ENCODE peak calls at places on chromosomes 4 and X, in seven cellular contexts. E is activated T-cell treated with anti-CD3 and anti-CD28 coated beads for 1 hour; V is AG04450; M is amniotic stem cell; Z is activated CD4-positive, alpha-beta T cell treated with anti-CD3 and anti-CD28 coated beads, Interleukin-2, amount 10 ng/mL, durations not matched to agents 7 days and 5 days; K is stimulated activated CD4-positive, alpha-beta T cell treated with anti-CD3 and anti-CD28 coated beads, Interleukin-4, amount 100 ng/mL, for 24 hours; D is SW480. N is an unnamed sample.

GRCh38 chr4:236028-236427 is 69.2 kb downstream of the ZNF732 start:
- DNase-seq in E (no peak), V (no peak), M (no peak), Z (no peak), K (no peak), D (no peak), N (no peak)

GRCh38 chr4:153137677-153138630 is 66.3 kb upstream of the TRIM2 start:
- DNase-seq in E (no peak), V (no peak), M (no peak), Z (no peak), K (no peak), D (no peak), N (no peak)

GRCh38 chr4:62871057-62871456 is 1538.2 kb downstream of the TECRL start:
- DNase-seq in E (no peak), V (no peak), M (no peak), Z (no peak), K (no peak), D (peak; percentile 53), N (no peak)

GRCh38 chr4:123415977-123416376 is 19.4 kb downstream of the SPRY1 start:
- DNase-seq in E (no peak), V (no peak), M (peak; percentile 23), Z (peak; percentile 53), K (peak; percentile 39), D (peak; percentile 2), N (no peak)

GRCh38 chr4:1192091-1192492 is 19.7 kb upstream of the SPON2 start:
- DNase-seq in E (no peak), V (peak; percentile 95), M (peak; percentile 72), Z (no peak), K (no peak), D (peak; percentile 22), N (peak; percentile 81)

GRCh38 chr4:60531790-60532189 is 668.3 kb upstream of the ADGRL3 start:
- DNase-seq in E (no peak), V (no peak), M (no peak), Z (no peak), K (no peak), D (no peak), N (no peak)

GRCh38 chr4:3384391-3384770 is 57.4 kb upstream of the HGFAC start:
- DNase-seq in E (no peak), V (no peak), M (no peak), Z (no peak), K (no peak), D (no peak), N (no peak)

GRCh38 chr4:143531773-143532491 is 18.4 kb downstream of the SMARCA5 start:
- DNase-seq in E (no peak), V (no peak), M (no peak), Z (no peak), K (no peak), D (no peak), N (no peak)

GRCh38 chr4:139279723-139280620 is at the start of gene MGARP:
- DNase-seq in E (peak; percentile 10), V (no peak), M (no peak), Z (no peak), K (peak; percentile 10), D (no peak), N (no peak)

GRCh38 chr4:52659016-52659721 is at the start of gene USP46:
- DNase-seq in E (peak; percentile 31), V (peak; percentile 24), M (peak; percentile 70), Z (peak; percentile 43), K (peak; percentile 51), D (peak; percentile 57), N (peak; percentile 27)

GRCh38 chr4:5045099-5045498 is 6.2 kb upstream of the STK32B start:
- DNase-seq in E (no peak), V (no peak), M (no peak), Z (no peak), K (no peak), D (no peak), N (no peak)

GRCh38 chr4:93396274-93396673 is 432.3 kb upstream of the ATOH1 start:
- DNase-seq in E (no peak), V (no peak), M (peak; percentile 10), Z (no peak), K (no peak), D (peak; percentile 39), N (no peak)

GRCh38 chr4:3077796-3078195 is 3.3 kb downstream of the HTT start:
- DNase-seq in E (no peak), V (no peak), M (no peak), Z (peak; percentile 12), K (peak; percentile 9), D (no peak), N (no peak)

GRCh38 chrX:139720136-139720535 is 12.2 kb upstream of the MCF2 start:
- DNase-seq in E (no peak), V (peak; percentile 30), M (no peak), Z (no peak), K (no peak), D (no peak), N (peak; percentile 46)

GRCh38 chrX:21745756-21746155 is 12.2 kb downstream of the SMPX start:
- DNase-seq in E (peak; percentile 23), V (no peak), M (no peak), Z (peak; percentile 37), K (peak; percentile 35), D (peak; percentile 13), N (no peak)

GRCh38 chr4:135408109-135408508 is 1206.5 kb upstream of the PABPC4L start:
- DNase-seq in E (no peak), V (no peak), M (no peak), Z (no peak), K (no peak), D (no peak), N (no peak)

GRCh38 chrX:80879143-80879542 is 69.5 kb upstream of the BRWD3 start:
- DNase-seq in E (no peak), V (no peak), M (no peak), Z (no peak), K (no peak), D (no peak), N (no peak)

GRCh38 chr4:6943012-6943869 is 33.6 kb downstream of the TBC1D14 start:
- DNase-seq in E (no peak), V (no peak), M (no peak), Z (no peak), K (no peak), D (no peak), N (no peak)